ENCODE peak calls at places on chromosomes 3 and 15, in five cellular contexts. Q, S, H, L and N are unnamed samples.

GRCh38 chr3:54783611-54784010 is 144.2 kb downstream of the LRTM1 start:
- DNase-seq in L (no peak), S (no peak), H (no peak), Q (no peak), N (no peak)

GRCh38 chr3:13040381-13041074 is 32.7 kb downstream of the IQSEC1 start:
- DNase-seq in Q (peak), H (no peak), S (no peak), L (peak), N (no peak)

GRCh38 chr3:195855471-195856409 is 44.0 kb upstream of the MUC4 start:
- DNase-seq in Q (no peak), S (no peak), L (no peak), H (no peak), N (no peak)

GRCh38 chr15:85972805-85973540 is 106.7 kb upstream of the AGBL1 start:
- DNase-seq in L (no peak), H (no peak), Q (no peak), S (no peak), N (no peak)

GRCh38 chr3:149377408-149378111 is at the start of gene TM4SF1:
- DNase-seq in L (no peak), H (peak), S (peak), Q (no peak), N (no peak)

GRCh38 chr15:68995754-68996141 is 18.7 kb upstream of the NOX5 start:
- DNase-seq in L (no peak), S (no peak), H (no peak), Q (no peak), N (no peak)

GRCh38 chr3:133994166-133994910 is 35.4 kb downstream of the SLCO2A1 start:
- DNase-seq in Q (no peak), L (no peak), S (no peak), H (no peak), N (no peak)

GRCh38 chr15:29283371-29283770 is 13.7 kb upstream of the NSMCE3 start:
- DNase-seq in S (no peak), Q (no peak), L (no peak), H (no peak), N (no peak)

GRCh38 chr3:167406876-167407492 is 26.9 kb upstream of the ZBBX start:
- DNase-seq in L (peak), S (peak), H (peak), Q (peak), N (no peak)

GRCh38 chr15:38714309-38715072 is 149.9 kb upstream of the RASGRP1 start:
- DNase-seq in L (no peak), Q (no peak), S (no peak), H (peak), N (no peak)

GRCh38 chr3:19994796-19995195 is 17.3 kb downstream of the PP2D1 start:
- DNase-seq in L (no peak), S (no peak), Q (no peak), H (peak), N (no peak)

GRCh38 chr15:40240619-40241304 is 1.9 kb downstream of the PAK6 start:
- DNase-seq in L (no peak), H (no peak), Q (peak), S (no peak), N (no peak)

GRCh38 chr3:53171109-53171453 is 10.1 kb downstream of the PRKCD start:
- DNase-seq in S (no peak), H (no peak), L (no peak), Q (no peak), N (no peak)

GRCh38 chr3:16012086-16012485 is 162.4 kb upstream of the GALNT15 start:
- DNase-seq in H (peak), L (no peak), Q (no peak), S (no peak), N (no peak)

GRCh38 chr3:43641306-43642114 is 19.7 kb upstream of the ANO10 start:
- DNase-seq in Q (no peak), S (no peak), L (no peak), H (peak), N (no peak)

GRCh38 chr3:45664558-45664957 is 24.6 kb upstream of the SACM1L start:
- DNase-seq in H (no peak), Q (peak), S (no peak), L (peak), N (peak)

GRCh38 chr15:79736435-79737000 is 160.3 kb downstream of the MTHFS start:
- DNase-seq in S (no peak), H (no peak), Q (no peak), L (no peak), N (no peak)

GRCh38 chr3:126811530-126811929 is 107.5 kb downstream of the CHCHD6 start:
- DNase-seq in Q (no peak), H (peak), L (no peak), S (no peak), N (no peak)

GRCh38 chr15:51076898-51077564 is 17.7 kb downstream of the TNFAIP8L3 start:
- DNase-seq in H (peak), S (peak), Q (peak), L (peak), N (peak)

GRCh38 chr15:80828796-80829195 is 49.6 kb downstream of the CEMIP start:
- DNase-seq in S (no peak), L (no peak), Q (no peak), H (no peak), N (no peak)

GRCh38 chr3:105353485-105354161 is 13.1 kb upstream of the ALCAM start:
- DNase-seq in Q (no peak), L (no peak), H (peak), S (no peak), N (peak)

GRCh38 chr3:196650740-196651311 is 11.3 kb downstream of the NRROS start:
- DNase-seq in S (peak), Q (peak), H (peak), L (no peak), N (no peak)

GRCh38 chr3:53073553-53074365 is 27.9 kb upstream of the SFMBT1 start:
- DNase-seq in L (no peak), S (no peak), H (no peak), Q (no peak), N (no peak)

GRCh38 chr3:66200786-66201185 is 20.0 kb upstream of the SLC25A26 start:
- DNase-seq in L (no peak), H (no peak), Q (no peak), S (no peak), N (no peak)

GRCh38 chr3:124492824-124493223 is 237.4 kb upstream of the UMPS start:
- DNase-seq in Q (peak), H (peak), L (peak), S (no peak), N (no peak)

GRCh38 chr15:41558400-41559238 is at the start of gene TYRO3:
- DNase-seq in H (no peak), S (no peak), Q (peak), L (peak), N (peak)

GRCh38 chr3:172658344-172659245 is 52.3 kb downstream of the NCEH1 start:
- DNase-seq in Q (no peak), S (no peak), L (no peak), H (peak), N (no peak)

GRCh38 chr3:185732782-185733181 is 92.1 kb downstream of the IGF2BP2 start:
- DNase-seq in H (peak), S (no peak), L (no peak), Q (no peak), N (no peak)

GRCh38 chr3:119145500-119146167 is at the start of gene TEX55:
- DNase-seq in H (peak), Q (no peak), S (peak), L (peak), N (peak)

GRCh38 chr3:13839253-13839652 is 40.6 kb downstream of the WNT7A start:
- DNase-seq in Q (no peak), L (no peak), H (no peak), S (no peak), N (no peak)

DNA sequence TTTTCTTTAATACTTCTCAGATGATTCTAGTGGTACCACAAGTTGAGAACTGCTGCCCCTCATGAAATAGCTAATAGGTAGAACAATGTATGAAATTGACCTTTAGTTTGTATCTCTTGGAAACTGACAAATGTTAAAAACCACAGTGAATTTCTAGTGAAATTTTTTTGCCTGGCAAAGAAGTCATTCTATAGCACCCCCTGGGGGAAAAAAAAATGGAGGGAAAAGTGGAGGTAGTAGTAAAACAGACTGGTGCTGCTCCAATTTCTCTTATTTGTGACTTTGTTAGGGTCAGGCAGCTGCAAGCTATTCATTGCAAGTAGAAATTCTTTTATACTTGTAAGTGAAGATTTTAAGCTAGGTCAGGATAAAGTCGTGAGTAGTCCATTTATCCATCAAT is 605.0 kb downstream of the NLGN1 start:
- DNase-seq in Q (no peak), H (peak), S (no peak), L (no peak), N (no peak)
- TF ChIP-seq CTCF in Q (no peak), H (peak), S (no peak), L (no peak), N (no peak)

GRCh38 chr15:88637841-88638625 is 783 bp upstream of the ISG20 start:
- DNase-seq in H (no peak), L (no peak), S (no peak), Q (no peak), N (no peak)

GRCh38 chr15:88636039-88636438 is 2.8 kb upstream of the ISG20 start:
- DNase-seq in S (no peak), L (no peak), Q (peak), H (no peak), N (no peak)

GRCh38 chr15:88636654-88637053 is 2.2 kb upstream of the ISG20 start:
- DNase-seq in Q (no peak), L (no peak), S (no peak), H (no peak), N (no peak)

GRCh38 chr15:88637436-88637835 is 1.4 kb upstream of the ISG20 start:
- DNase-seq in Q (peak), S (no peak), H (no peak), L (no peak), N (no peak)

DNA sequence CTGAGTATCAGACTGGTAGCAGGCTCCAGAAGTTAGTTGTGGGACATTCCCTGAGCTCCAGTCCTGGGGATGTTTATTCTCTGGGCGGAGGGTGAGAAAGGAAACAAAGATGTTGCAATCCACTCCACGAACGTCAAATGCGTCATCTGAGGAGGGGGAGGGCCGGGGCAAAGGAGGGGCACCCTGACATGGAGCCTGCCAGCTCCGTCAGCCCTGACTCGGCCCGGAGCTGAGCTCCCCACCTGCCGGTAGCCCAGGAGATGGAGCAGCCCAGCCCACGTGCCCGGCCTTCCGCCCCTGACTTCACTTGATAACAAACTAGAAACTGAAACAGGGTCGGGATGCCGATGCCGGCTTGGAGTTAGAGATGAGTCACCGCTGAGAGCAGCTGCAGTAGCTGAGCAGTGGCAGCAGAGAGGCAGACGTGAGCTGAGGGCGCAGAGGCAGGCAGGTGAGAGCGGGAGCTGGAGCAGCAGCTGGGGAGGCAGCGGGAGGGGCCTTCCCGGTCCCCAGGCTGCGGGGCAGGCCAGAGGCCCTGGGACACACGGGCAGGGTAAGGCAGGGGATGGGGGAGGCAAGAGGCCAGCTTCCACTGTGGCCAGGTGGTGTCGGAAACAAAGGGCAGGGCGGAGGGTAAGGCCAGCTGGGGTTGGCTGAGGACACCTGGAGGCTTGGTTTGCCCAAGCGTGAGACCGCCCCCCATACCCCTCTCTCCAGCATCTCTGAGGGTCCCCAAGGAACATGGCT is at the start of gene ISG20:
- DNase-seq in H (peak), Q (peak), S (peak), L (peak), N (peak)
- H3K4me3 ChIP-seq in H (peak), Q (peak), S (peak), L (peak), N (peak)

DNA sequence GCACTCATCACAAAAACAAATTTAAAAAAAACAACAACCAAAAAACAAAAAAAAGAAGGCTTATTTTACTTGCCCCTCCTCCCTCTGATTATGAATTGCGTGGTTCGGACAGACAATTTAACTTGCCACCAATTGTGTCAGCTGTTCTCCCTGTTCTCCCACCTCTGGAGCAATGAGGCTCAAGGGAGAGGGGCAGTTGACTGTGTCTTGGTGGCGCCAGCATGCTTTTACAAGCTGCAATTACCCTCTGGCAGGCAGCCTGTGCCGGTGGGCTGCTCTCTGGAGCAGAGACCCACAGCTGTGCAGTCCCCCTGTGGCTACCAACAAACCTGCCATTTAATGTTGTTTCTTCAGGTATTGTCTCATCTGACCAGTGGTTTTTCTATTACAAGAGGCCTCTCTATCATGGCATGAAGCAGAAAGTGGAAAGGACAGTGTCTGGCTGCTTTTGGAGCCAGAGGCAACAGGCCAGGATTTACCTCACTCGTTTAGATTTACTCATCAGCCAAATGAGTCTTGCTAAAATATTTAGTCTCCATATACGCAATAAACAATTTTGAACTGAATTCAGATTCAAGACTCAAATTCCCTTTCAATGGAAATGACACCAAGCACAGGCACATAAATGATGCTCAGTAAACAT is 192.0 kb upstream of the TPRG1 start:
- DNase-seq in H (peak), L (no peak), Q (no peak), S (no peak), N (no peak)
- TF ChIP-seq CTCF in H (no peak), L (no peak), Q (no peak), S (no peak), N (no peak)

GRCh38 chr15:73630796-73631471 is 2.3 kb downstream of the NPTN start:
- DNase-seq in H (no peak), Q (no peak), L (peak), S (no peak), N (no peak)
- H3K4me3 ChIP-seq in H (peak), Q (no peak), L (peak), S (peak), N (peak)

GRCh38 chr3:155739154-155739553 is 5.7 kb downstream of the PLCH1 start:
- DNase-seq in S (no peak), Q (no peak), H (peak), L (no peak), N (no peak)
- TF ChIP-seq CTCF in S (no peak), Q (no peak), H (no peak), L (no peak), N (no peak)

GRCh38 chr3:115659253-115659652 is 35.9 kb downstream of the GAP43 start:
- DNase-seq in H (no peak), S (no peak), L (peak), Q (no peak), N (no peak)
- H3K4me3 ChIP-seq in H (no peak), S (peak), L (peak), Q (peak), N (no peak)

GRCh38 chr15:101168463-101168824 is 83.4 kb downstream of the CHSY1 start:
- DNase-seq in Q (no peak), S (no peak), H (peak), L (no peak), N (no peak)
- TF ChIP-seq CTCF in Q (no peak), S (no peak), H (no peak), L (no peak), N (no peak)

GRCh38 chr15:58309993-58310928 is 121.5 kb upstream of the LIPC start:
- DNase-seq in Q (no peak), L (no peak), H (no peak), S (peak), N (peak)

GRCh38 chr15:58303236-58303635 is 128.6 kb upstream of the LIPC start:
- DNase-seq in Q (no peak), H (no peak), L (no peak), S (no peak), N (no peak)

GRCh38 chr15:58307313-58307961 is 124.4 kb upstream of the LIPC start:
- DNase-seq in H (peak), S (no peak), L (no peak), Q (no peak), N (no peak)

GRCh38 chr15:58308742-58309355 is 122.9 kb upstream of the LIPC start:
- DNase-seq in Q (no peak), H (no peak), S (no peak), L (no peak), N (peak)

GRCh38 chr15:58306591-58307312 is 125.0 kb upstream of the LIPC start:
- DNase-seq in Q (no peak), L (no peak), S (no peak), H (peak), N (no peak)
- H3K4me3 ChIP-seq in Q (no peak), L (no peak), S (no peak), H (no peak), N (no peak)